ENCODE peak calls at places on chromosomes 1 and 21, in ten cellular contexts. Z is upper lobe of right lung; P is neural progenitor cell; W is aorta; D is body of pancreas; T is SK-N-MC; U is CD8-positive, alpha-beta memory T cell; J is mammary epithelial cell; C is CD4-positive, alpha-beta T cell; X is Peyer's patch. M is an unnamed sample.
A peak's percentile ranks its signal among the peaks of the same experiment; 100 is the strongest.

GRCh38 chr1:84122780-84123382 is 21.2 kb upstream of the PRKACB start:
- DNase-seq in W (peak; percentile 55), U (peak; percentile 44), X (peak; percentile 74), P (peak; percentile 56), T (no peak), C (peak; percentile 34), Z (no peak), J (peak; percentile 20), D (peak; percentile 59), M (no peak)

GRCh38 chr1:180343931-180344406 is 113.9 kb downstream of the LHX4 start:
- DNase-seq in W (no peak), C (no peak), J (peak; percentile 47), T (no peak), D (peak; percentile 29), X (peak; percentile 55), U (no peak), P (no peak), Z (no peak), M (no peak)

GRCh38 chr1:158013840-158014520 is 20.5 kb downstream of the KIRREL1 start:
- DNase-seq in J (no peak), Z (no peak), C (no peak), P (peak; percentile 90), X (no peak), U (no peak), T (no peak), W (no peak), D (no peak), M (peak; percentile 80)

GRCh38 chr21:41706263-41706639 is 60.6 kb downstream of the RIPK4 start:
- DNase-seq in Z (no peak), W (no peak), T (no peak), U (no peak), P (no peak), X (peak; percentile 80), J (no peak), C (no peak), D (no peak), M (no peak)

GRCh38 chr1:203378529-203379271 is 27.8 kb upstream of the FMOD start:
- DNase-seq in T (no peak), D (no peak), W (no peak), C (no peak), U (no peak), J (no peak), P (no peak), Z (no peak), X (no peak), M (no peak)

GRCh38 chr1:46543382-46543760 is 8.1 kb downstream of the KNCN start:
- DNase-seq in J (no peak), T (no peak), W (no peak), Z (no peak), D (no peak), U (no peak), X (no peak), P (no peak), C (no peak), M (no peak)

GRCh38 chr1:27327964-27328363 is 6.0 kb downstream of the TMEM222 start:
- DNase-seq in D (no peak), C (no peak), W (no peak), P (no peak), Z (no peak), T (no peak), U (no peak), J (no peak), X (no peak), M (no peak)

GRCh38 chr1:228958121-228958520 is 222.8 kb downstream of the RHOU start:
- DNase-seq in U (no peak), Z (no peak), W (no peak), C (no peak), P (no peak), T (no peak), J (no peak), D (no peak), X (no peak), M (no peak)

GRCh38 chr1:170096806-170097340 is 22.4 kb upstream of the KIFAP3 start:
- DNase-seq in W (no peak), J (no peak), P (no peak), T (no peak), Z (no peak), D (no peak), C (no peak), U (no peak), X (no peak), M (no peak)

GRCh38 chr1:209576798-209577197 is 6.7 kb upstream of the CAMK1G start:
- DNase-seq in C (peak; percentile 34), U (peak; percentile 40), Z (peak; percentile 80), J (peak; percentile 76), W (peak; percentile 85), X (peak; percentile 89), P (peak; percentile 85), T (no peak), D (peak; percentile 84), M (peak; percentile 72)

GRCh38 chr1:231334079-231334666 is 3.5 kb downstream of the EXOC8 start:
- DNase-seq in P (no peak), T (no peak), J (no peak), C (no peak), Z (no peak), X (no peak), W (no peak), U (no peak), D (no peak), M (no peak)

GRCh38 chr1:17335821-17336718 is 28.1 kb downstream of the PADI4 start:
- DNase-seq in D (peak; percentile 78), T (peak; percentile 18), U (peak; percentile 26), P (peak; percentile 86), W (peak; percentile 65), X (peak; percentile 83), C (peak; percentile 44), Z (peak; percentile 86), J (peak; percentile 50), M (peak; percentile 72)

GRCh38 chr1:20329793-20330542 is 39.3 kb downstream of the VWA5B1 start:
- DNase-seq in X (no peak), Z (peak; percentile 39), D (no peak), U (no peak), J (no peak), C (no peak), T (no peak), W (no peak), P (no peak), M (no peak)

GRCh38 chr1:228454238-228454637 is 32.9 kb upstream of the RNF187 start:
- DNase-seq in X (no peak), T (no peak), W (no peak), U (no peak), J (no peak), P (no peak), C (no peak), Z (no peak), D (no peak), M (no peak)

GRCh38 chr1:67747667-67748066 is 62.7 kb downstream of the GADD45A start:
- DNase-seq in C (no peak), D (no peak), X (no peak), W (no peak), U (no peak), Z (no peak), T (no peak), J (no peak), P (no peak), M (no peak)

GRCh38 chr1:109640285-109640865 is 15.5 kb upstream of the GSTM4 start:
- DNase-seq in D (peak; percentile 92), P (peak; percentile 79), T (no peak), W (peak; percentile 91), X (peak; percentile 97), Z (peak; percentile 91), J (peak; percentile 42), C (peak; percentile 83), U (peak; percentile 77), M (peak; percentile 76)

GRCh38 chr1:43673261-43673660 is 23.3 kb downstream of the KDM4A start:
- DNase-seq in D (no peak), W (no peak), X (no peak), Z (no peak), C (no peak), T (no peak), J (no peak), U (no peak), P (no peak), M (no peak)

GRCh38 chr1:160759740-160760139 is 20.7 kb downstream of the SLAMF7 start:
- DNase-seq in W (no peak), Z (no peak), P (no peak), J (no peak), C (no peak), X (no peak), D (no peak), T (no peak), U (no peak), M (no peak)

GRCh38 chr1:31306278-31306677 is 9.4 kb downstream of the ZCCHC17 start:
- DNase-seq in C (no peak), P (no peak), J (peak; percentile 89), Z (no peak), T (no peak), W (no peak), U (no peak), X (no peak), D (no peak), M (no peak)

GRCh38 chr1:147630447-147630846 is 39.9 kb downstream of the ACP6 start:
- DNase-seq in U (no peak), Z (no peak), P (no peak), J (no peak), X (no peak), T (no peak), W (no peak), D (no peak), C (no peak), M (no peak)
- H3K27ac ChIP-seq in U (no peak overlapping the region), Z (no peak overlapping the region), P (no peak overlapping the region), J (no peak overlapping the region), X (no peak overlapping the region), T (no peak overlapping the region), W (no peak overlapping the region), D (no peak overlapping the region), C (no peak overlapping the region), M (no peak overlapping the region)

GRCh38 chr1:182297312-182297711 is 94.3 kb downstream of the GLUL start:
- DNase-seq in P (no peak), X (no peak), W (no peak), U (no peak), D (no peak), T (no peak), Z (no peak), J (no peak), C (no peak), M (no peak)
- H3K27ac ChIP-seq in P (no peak overlapping the region), X (no peak overlapping the region), W (peak overlapping the region; percentile 13), U (no peak overlapping the region), D (no peak overlapping the region), T (no peak overlapping the region), Z (no peak overlapping the region), J (no peak overlapping the region), C (no peak overlapping the region), M (no peak overlapping the region)

DNA sequence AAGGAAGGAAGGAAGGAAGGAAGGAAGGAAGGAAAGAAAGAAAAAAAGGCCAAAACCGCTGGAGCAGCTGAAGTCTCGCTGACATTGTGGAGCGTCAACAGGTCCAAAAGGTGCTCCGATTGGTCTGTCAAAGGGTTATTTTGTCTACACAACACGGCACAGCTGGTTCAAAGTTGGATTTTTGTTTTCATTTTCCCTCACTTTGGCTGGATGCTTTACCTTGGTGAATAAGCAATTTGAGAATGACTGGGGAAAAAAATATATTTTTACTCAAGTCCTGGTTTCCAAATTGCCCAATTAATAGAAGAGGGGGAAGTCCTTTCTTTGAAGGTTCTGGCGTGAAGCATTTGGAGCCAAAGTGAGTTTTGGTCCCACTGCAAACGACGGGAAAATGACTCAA is 19.3 kb upstream of the PAX7 start:
- DNase-seq in Z (no peak), T (peak; percentile 97), C (no peak), P (no peak), D (no peak), J (no peak), U (no peak), X (no peak), W (no peak), M (no peak)
- H3K27ac ChIP-seq in Z (no peak overlapping the region), T (peak overlapping the region; percentile 99), C (no peak overlapping the region), P (no peak overlapping the region), D (no peak overlapping the region), J (no peak overlapping the region), U (no peak overlapping the region), X (no peak overlapping the region), W (no peak overlapping the region), M (no peak overlapping the region)

GRCh38 chr1:35507947-35508346 is 49.3 kb downstream of the KIAA0319L start:
- DNase-seq in P (no peak), Z (no peak), W (no peak), U (no peak), C (no peak), D (no peak), J (no peak), T (no peak), X (no peak), M (no peak)
- H3K27ac ChIP-seq in P (no peak overlapping the region), Z (no peak overlapping the region), W (no peak overlapping the region), U (no peak overlapping the region), C (peak overlapping the region; percentile 3), D (no peak overlapping the region), J (no peak overlapping the region), T (no peak overlapping the region), X (peak overlapping the region; percentile 41), M (no peak overlapping the region)